ENCODE peak calls at places on chromosome 7, in seven cellular contexts. X is endothelial cell of umbilical vein, V is mammary epithelial cell, Q is neuronal stem cell, R is neural progenitor cell, L is GM23338, E is MM.1S. N is an unnamed sample.

GRCh38 chr7:132257253-132257652 is 319.0 kb downstream of the PLXNA4 start:
- DNase-seq in X (no peak), V (no peak), Q (no peak), R (no peak), L (no peak), E (no peak), N (no peak)

GRCh38 chr7:27167170-27167505 is 1.8 kb upstream of the HOXA9 start:
- DNase-seq in X (no peak), V (no peak), Q (no peak), R (no peak), L (peak; percentile 20), E (no peak), N (no peak)

GRCh38 chr7:44965937-44966730 is 12.7 kb downstream of the MYO1G start:
- DNase-seq in X (no peak), V (no peak), Q (no peak), R (no peak), L (no peak), E (no peak), N (no peak)

GRCh38 chr7:72441791-72442190 is 29.7 kb upstream of the CALN1 start:
- DNase-seq in X (no peak), V (no peak), Q (no peak), R (no peak), L (no peak), E (no peak), N (no peak)

GRCh38 chr7:41038211-41038610 is 664.7 kb downstream of the INHBA start:
- DNase-seq in X (no peak), V (no peak), Q (no peak), R (no peak), L (no peak), E (peak; percentile 33), N (no peak)

GRCh38 chr7:128740996-128741395 is 1.8 kb downstream of the CALU start:
- DNase-seq in X (peak; percentile 96), V (no peak), Q (no peak), R (no peak), L (no peak), E (no peak), N (no peak)

GRCh38 chr7:105487559-105488218 is 34.4 kb downstream of the PUS7 start:
- DNase-seq in X (peak; percentile 100), V (peak; percentile 41), Q (peak; percentile 2), R (peak; percentile 9), L (no peak), E (peak; percentile 12), N (peak; percentile 70)

GRCh38 chr7:116216956-116217570 is 6.7 kb downstream of the TES start:
- DNase-seq in X (peak; percentile 75), V (no peak), Q (no peak), R (no peak), L (no peak), E (no peak), N (no peak)

GRCh38 chr7:140646931-140647647 is 6.5 kb upstream of the DENND2A start:
- DNase-seq in X (no peak), V (no peak), Q (no peak), R (peak; percentile 82), L (peak; percentile 90), E (peak; percentile 57), N (peak; percentile 57)

GRCh38 chr7:146366938-146367337 is 250.3 kb downstream of the CNTNAP2 start:
- DNase-seq in X (no peak), V (peak; percentile 29), Q (no peak), R (no peak), L (no peak), E (no peak), N (no peak)

GRCh38 chr7:150823484-150824126 is 23.0 kb downstream of the TMEM176A start:
- DNase-seq in X (no peak), V (no peak), Q (no peak), R (no peak), L (no peak), E (no peak), N (no peak)

GRCh38 chr7:72539702-72540101 is 127.6 kb upstream of the CALN1 start:
- DNase-seq in X (no peak), V (no peak), Q (no peak), R (no peak), L (no peak), E (no peak), N (no peak)

GRCh38 chr7:129298268-129298893 is 73.6 kb downstream of the AHCYL2 start:
- DNase-seq in X (peak; percentile 66), V (peak; percentile 25), Q (peak; percentile 26), R (peak; percentile 61), L (peak; percentile 84), E (peak; percentile 73), N (peak; percentile 59)

GRCh38 chr7:13639416-13639815 is 350.1 kb downstream of the ETV1 start:
- DNase-seq in X (no peak), V (no peak), Q (no peak), R (no peak), L (no peak), E (no peak), N (peak; percentile 4)

GRCh38 chr7:53811555-53812079 is 730.6 kb upstream of the VSTM2A start:
- DNase-seq in X (no peak), V (no peak), Q (no peak), R (no peak), L (no peak), E (no peak), N (no peak)

GRCh38 chr7:150950496-150951180 is 27.5 kb downstream of the KCNH2 start:
- DNase-seq in X (no peak), V (no peak), Q (no peak), R (no peak), L (no peak), E (no peak), N (no peak)

GRCh38 chr7:2803755-2804154 is 40.4 kb downstream of the GNA12 start:
- DNase-seq in X (no peak), V (no peak), Q (no peak), R (no peak), L (no peak), E (no peak), N (no peak)

DNA sequence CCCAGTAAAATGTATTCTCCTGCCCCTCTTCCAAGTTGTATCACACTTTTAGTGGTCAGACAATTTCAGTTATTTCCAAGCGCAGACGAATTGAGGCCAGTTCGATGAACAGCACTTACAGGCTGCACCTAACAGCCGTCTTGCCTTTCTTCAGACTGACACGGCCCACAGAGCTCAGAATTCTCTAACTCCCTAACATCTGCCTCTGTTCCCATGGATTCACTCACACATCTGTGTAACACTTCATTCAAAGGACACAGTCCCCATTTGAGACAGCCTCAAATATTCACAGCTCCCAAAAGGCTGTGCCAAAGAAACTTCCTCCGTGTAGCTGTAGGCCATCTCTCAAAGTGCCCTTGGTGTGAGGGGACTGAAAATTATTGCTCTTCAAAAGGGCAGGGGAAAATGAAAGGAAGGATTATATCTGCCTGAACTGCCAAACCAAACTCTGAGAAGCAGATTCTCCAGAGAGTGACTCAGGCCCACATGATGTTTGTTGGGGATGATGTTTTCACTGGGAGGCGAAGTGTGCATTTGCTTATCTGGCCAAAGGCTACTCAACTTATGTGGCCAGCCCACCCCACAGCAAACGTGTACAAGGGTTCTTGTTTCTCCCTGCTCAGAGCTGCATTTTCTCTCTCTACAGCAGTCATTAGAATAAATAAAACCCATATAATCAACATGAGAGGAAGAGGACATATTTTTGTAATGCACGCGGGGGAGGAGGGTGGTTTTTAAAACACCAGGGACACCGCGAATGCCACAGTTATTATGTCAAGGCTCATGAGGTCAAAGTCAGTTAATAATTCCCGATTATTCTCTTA is 302.4 kb upstream of the NFE2L3 start:
- DNase-seq in X (peak; percentile 90), V (peak; percentile 65), Q (no peak), R (no peak), L (no peak), E (no peak), N (peak; percentile 83)
- H3K4me1 ChIP-seq in X (peaks cover 20% of the 10 kb centered on the region), V (peaks cover 14% of the 10 kb centered on the region), Q (peaks cover 17% of the 10 kb centered on the region), R (peaks cover 28% of the 10 kb centered on the region), L (peaks cover 15% of the 10 kb centered on the region), E (peaks cover 4% of the 10 kb centered on the region), N (peaks cover 74% of the 10 kb centered on the region)

GRCh38 chr7:101134399-101134980 is 7.6 kb downstream of the SERPINE1 start:
- DNase-seq in X (peak; percentile 40), V (no peak), Q (no peak), R (peak; percentile 54), L (no peak), E (no peak), N (no peak)
- H3K4me2 ChIP-seq in X (peak overlapping the region; percentile 14), V (no peak overlapping the region), Q (peak overlapping the region; percentile 2), R (peak overlapping the region; percentile 70), L (peak overlapping the region; percentile 45), E (no peak overlapping the region), N (no peak overlapping the region)

GRCh38 chr7:81510122-81510521 is 259.7 kb downstream of the HGF start:
- DNase-seq in X (no peak), V (no peak), Q (no peak), R (no peak), L (no peak), E (no peak), N (no peak)

GRCh38 chr7:81519886-81520285 is 250.0 kb downstream of the HGF start:
- DNase-seq in X (no peak), V (no peak), Q (no peak), R (no peak), L (no peak), E (no peak), N (no peak)

GRCh38 chr7:81514546-81514945 is 255.3 kb downstream of the HGF start:
- DNase-seq in X (no peak), V (no peak), Q (no peak), R (no peak), L (no peak), E (no peak), N (no peak)

GRCh38 chr7:81516898-81517297 is 252.9 kb downstream of the HGF start:
- DNase-seq in X (peak; percentile 57), V (peak; percentile 8), Q (no peak), R (no peak), L (no peak), E (no peak), N (no peak)

GRCh38 chr7:81515009-81515408 is 254.8 kb downstream of the HGF start:
- DNase-seq in X (no peak), V (peak; percentile 33), Q (no peak), R (no peak), L (no peak), E (no peak), N (no peak)
- H3K4me1 ChIP-seq in X (peaks cover 12% of the 10 kb centered on the region), V (no peaks in the 10 kb centered on the region), Q (no peaks in the 10 kb centered on the region), R (no peaks in the 10 kb centered on the region), L (no peaks in the 10 kb centered on the region), E (no peaks in the 10 kb centered on the region), N (no peaks in the 10 kb centered on the region)

GRCh38 chr7:23247101-23247601 is 576 bp downstream of the GPNMB start:
- DNase-seq in X (no peak), V (no peak), Q (no peak), R (no peak), L (peak; percentile 28), E (no peak), N (no peak)

GRCh38 chr7:23249486-23249885 is 2.9 kb downstream of the GPNMB start:
- DNase-seq in X (no peak), V (no peak), Q (no peak), R (no peak), L (no peak), E (no peak), N (no peak)

GRCh38 chr7:23247602-23248335 is 1.2 kb downstream of the GPNMB start:
- DNase-seq in X (no peak), V (no peak), Q (no peak), R (peak; percentile 9), L (peak; percentile 65), E (no peak), N (no peak)

GRCh38 chr7:23244335-23244635 is 2.3 kb upstream of the GPNMB start:
- DNase-seq in X (no peak), V (no peak), Q (no peak), R (no peak), L (no peak), E (no peak), N (no peak)

DNA sequence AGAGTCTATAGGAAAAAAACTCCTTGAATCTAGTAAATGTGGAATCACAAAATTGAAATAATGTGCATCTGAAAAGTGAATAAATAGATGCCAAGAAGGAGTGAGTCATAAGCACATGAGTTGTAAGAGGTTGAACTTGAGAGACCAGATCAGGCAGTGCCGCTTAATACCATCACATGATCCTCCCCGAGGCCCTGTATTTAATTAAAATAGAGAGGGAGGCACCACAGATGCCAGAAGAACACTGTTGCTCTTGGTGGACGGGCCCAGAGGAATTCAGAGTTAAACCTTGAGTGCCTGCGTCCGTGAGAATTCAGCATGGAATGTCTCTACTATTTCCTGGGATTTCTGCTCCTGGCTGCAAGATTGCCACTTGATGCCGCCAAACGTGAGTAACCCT is at the start of gene GPNMB:
- DNase-seq in X (no peak), V (peak; percentile 80), Q (no peak), R (no peak), L (peak; percentile 49), E (no peak), N (peak; percentile 50)
- H3K4me2 ChIP-seq in X (peak within 1 kb of the TSS; percentile 74), V (peak within 1 kb of the TSS; percentile 76), Q (peak within 1 kb of the TSS; percentile 31), R (peak within 1 kb of the TSS; percentile 41), L (peak within 1 kb of the TSS; percentile 86), E (no peak within 1 kb of the TSS), N (peak within 1 kb of the TSS; percentile 75)

N was measured in hepatocyte.